ENCODE peak calls at places on chromosomes 11 and 22, in seven cellular contexts. One of them, this sample, is unnamed.

GRCh38 chr11:86440305-86440716 is 65.6 kb downstream of the CCDC81 start:
- DNase-seq in dorsolateral prefrontal cortex: no peak
- DNase-seq in amniotic stem cell: no peak
- DNase-seq in anterior cingulate cortex: no peak
- DNase-seq in posterior vena cava: peak; percentile 94
- DNase-seq in T1000: no peak
- DNase-seq in adrenal gland: peak; percentile 34
- DNase-seq in this sample: no peak

GRCh38 chr11:19734171-19734570 is 21.5 kb downstream of the NAV2 start:
- DNase-seq in T1000: no peak
- DNase-seq in dorsolateral prefrontal cortex: no peak
- DNase-seq in amniotic stem cell: no peak
- DNase-seq in posterior vena cava: no peak
- DNase-seq in anterior cingulate cortex: no peak
- DNase-seq in adrenal gland: no peak
- DNase-seq in this sample: no peak

GRCh38 chr22:31217890-31218287 is 5.8 kb downstream of the LIMK2 start:
- DNase-seq in posterior vena cava: no peak
- DNase-seq in adrenal gland: no peak
- DNase-seq in anterior cingulate cortex: no peak
- DNase-seq in T1000: no peak
- DNase-seq in amniotic stem cell: no peak
- DNase-seq in dorsolateral prefrontal cortex: no peak
- DNase-seq in this sample: no peak

GRCh38 chr11:35511666-35512065 is 13.8 kb downstream of the PAMR1 start:
- DNase-seq in anterior cingulate cortex: no peak
- DNase-seq in posterior vena cava: no peak
- DNase-seq in amniotic stem cell: peak; percentile 64
- DNase-seq in adrenal gland: peak; percentile 64
- DNase-seq in dorsolateral prefrontal cortex: no peak
- DNase-seq in T1000: peak; percentile 35
- DNase-seq in this sample: no peak

GRCh38 chr11:130209944-130210854 is 50.6 kb downstream of the ST14 start:
- DNase-seq in dorsolateral prefrontal cortex: peak; percentile 27
- DNase-seq in posterior vena cava: peak; percentile 80
- DNase-seq in adrenal gland: peak; percentile 9
- DNase-seq in anterior cingulate cortex: no peak
- DNase-seq in T1000: no peak
- DNase-seq in amniotic stem cell: no peak
- DNase-seq in this sample: no peak

GRCh38 chr11:26330255-26330654 is 1.7 kb upstream of the ANO3 start:
- DNase-seq in anterior cingulate cortex: no peak
- DNase-seq in amniotic stem cell: no peak
- DNase-seq in posterior vena cava: no peak
- DNase-seq in adrenal gland: no peak
- DNase-seq in T1000: no peak
- DNase-seq in dorsolateral prefrontal cortex: no peak
- DNase-seq in this sample: no peak

GRCh38 chr22:29916007-29916544 is 33.1 kb downstream of the MTMR3 start:
- DNase-seq in adrenal gland: no peak
- DNase-seq in T1000: no peak
- DNase-seq in posterior vena cava: no peak
- DNase-seq in amniotic stem cell: no peak
- DNase-seq in dorsolateral prefrontal cortex: no peak
- DNase-seq in anterior cingulate cortex: no peak
- DNase-seq in this sample: no peak

GRCh38 chr11:32152821-32153220 is 61.9 kb downstream of the RCN1 start:
- DNase-seq in posterior vena cava: no peak
- DNase-seq in T1000: no peak
- DNase-seq in dorsolateral prefrontal cortex: no peak
- DNase-seq in amniotic stem cell: no peak
- DNase-seq in adrenal gland: no peak
- DNase-seq in anterior cingulate cortex: no peak
- DNase-seq in this sample: no peak

GRCh38 chr22:31212783-31213626 is 907 bp downstream of the LIMK2 start:
- DNase-seq in anterior cingulate cortex: no peak
- DNase-seq in dorsolateral prefrontal cortex: no peak
- DNase-seq in adrenal gland: no peak
- DNase-seq in amniotic stem cell: no peak
- DNase-seq in T1000: no peak
- DNase-seq in posterior vena cava: no peak
- DNase-seq in this sample: no peak

GRCh38 chr11:114315749-114316368 is 19.7 kb downstream of the NNMT start:
- DNase-seq in dorsolateral prefrontal cortex: no peak
- DNase-seq in posterior vena cava: no peak
- DNase-seq in amniotic stem cell: no peak
- DNase-seq in anterior cingulate cortex: no peak
- DNase-seq in adrenal gland: no peak
- DNase-seq in T1000: no peak
- DNase-seq in this sample: no peak